ENCODE peak calls at places on chromosomes 1 and 21, in six cellular contexts. G is upper lobe of right lung, K is ovary, U is Peyer's patch, O is GM23338, L is Calu3. Q is an unnamed sample.

GRCh38 chr1:175840787-175841186 is 97.4 kb upstream of the TNR start:
- DNase-seq in G (no peak), K (no peak), U (no peak), O (no peak), L (no peak), Q (no peak)

GRCh38 chr1:7495894-7496293 is 275.2 kb upstream of the VAMP3 start:
- DNase-seq in G (no peak), K (no peak), U (no peak), O (no peak), L (no peak), Q (no peak)

GRCh38 chr1:168368131-168368530 is 87.5 kb downstream of the TBX19 start:
- DNase-seq in G (no peak), K (no peak), U (no peak), O (no peak), L (no peak), Q (no peak)

GRCh38 chr1:45260244-45260643 is 53.8 kb upstream of the ZSWIM5 start:
- DNase-seq in G (no peak), K (no peak), U (no peak), O (no peak), L (no peak), Q (no peak)

GRCh38 chr1:228275435-228276342 is 67.8 kb downstream of the OBSCN start:
- DNase-seq in G (peak), K (peak), U (peak), O (peak), L (peak), Q (peak)

GRCh38 chr1:172431721-172432192 is 11.3 kb downstream of the C1orf105 start:
- DNase-seq in G (peak), K (no peak), U (peak), O (peak), L (peak), Q (peak)

GRCh38 chr1:230268371-230269170 is 157.6 kb downstream of the PGBD5 start:
- DNase-seq in G (peak), K (peak), U (no peak), O (peak), L (peak), Q (no peak)

GRCh38 chr1:89710498-89711139 is 77.7 kb downstream of the LRRC8C start:
- DNase-seq in G (no peak), K (no peak), U (no peak), O (no peak), L (no peak), Q (no peak)

GRCh38 chr1:207806531-207807394 is 54.9 kb downstream of the CD46 start:
- DNase-seq in G (no peak), K (no peak), U (no peak), O (no peak), L (no peak), Q (no peak)

GRCh38 chr1:150464422-150464826 is 22.8 kb upstream of the TARS2 start:
- DNase-seq in G (peak), K (peak), U (peak), O (peak), L (peak), Q (peak)

GRCh38 chr1:198903203-198903602 is 264.4 kb downstream of the PTPRC start:
- DNase-seq in G (no peak), K (no peak), U (no peak), O (peak), L (no peak), Q (no peak)

GRCh38 chr21:44337941-44338895 is 972 bp downstream of the CFAP410 start:
- DNase-seq in G (peak), K (peak), U (peak), O (peak), L (peak), Q (peak)

GRCh38 chr1:228362141-228362883 is 44.3 kb downstream of the TRIM11 start:
- DNase-seq in G (peak), K (peak), U (no peak), O (no peak), L (no peak), Q (no peak)

GRCh38 chr1:201218409-201218808 is 27.8 kb downstream of the IGFN1 start:
- DNase-seq in G (peak), K (peak), U (no peak), O (no peak), L (no peak), Q (no peak)